ENCODE peak calls at places on chromosome 19, in eight cellular contexts. One of them, this sample, is unnamed.

GRCh38 chr19:15101479-15102082 is 5.6 kb upstream of the SYDE1 start:
- DNase-seq in left ventricle myocardium inferior: no peak
- DNase-seq in stimulated activated CD4-positive, alpha-beta T cell treated with anti-CD3 and anti-CD28 coated beads, TNF-alpha, amount 100 ng/mL, for 4 hours: peak
- DNase-seq in NCI-H1694: peak
- DNase-seq in fibroblast of pulmonary artery: peak
- DNase-seq in dorsolateral prefrontal cortex: no peak
- DNase-seq in substantia nigra: no peak
- DNase-seq in AML-193: peak
- DNase-seq in this sample: no peak

GRCh38 chr19:43721469-43722048 is 5.7 kb downstream of the IRGC start:
- DNase-seq in substantia nigra: no peak
- DNase-seq in dorsolateral prefrontal cortex: no peak
- DNase-seq in left ventricle myocardium inferior: no peak
- DNase-seq in AML-193: no peak
- DNase-seq in NCI-H1694: no peak
- DNase-seq in stimulated activated CD4-positive, alpha-beta T cell treated with anti-CD3 and anti-CD28 coated beads, TNF-alpha, amount 100 ng/mL, for 4 hours: no peak
- DNase-seq in fibroblast of pulmonary artery: no peak
- DNase-seq in this sample: no peak

GRCh38 chr19:34985249-34986022 is 14.7 kb upstream of the GRAMD1A start:
- DNase-seq in dorsolateral prefrontal cortex: no peak
- DNase-seq in stimulated activated CD4-positive, alpha-beta T cell treated with anti-CD3 and anti-CD28 coated beads, TNF-alpha, amount 100 ng/mL, for 4 hours: no peak
- DNase-seq in AML-193: peak
- DNase-seq in substantia nigra: no peak
- DNase-seq in fibroblast of pulmonary artery: peak
- DNase-seq in left ventricle myocardium inferior: peak
- DNase-seq in NCI-H1694: no peak
- DNase-seq in this sample: peak

GRCh38 chr19:39704181-39705044 is at the start of gene LGALS14:
- DNase-seq in fibroblast of pulmonary artery: no peak
- DNase-seq in AML-193: no peak
- DNase-seq in left ventricle myocardium inferior: no peak
- DNase-seq in NCI-H1694: no peak
- DNase-seq in stimulated activated CD4-positive, alpha-beta T cell treated with anti-CD3 and anti-CD28 coated beads, TNF-alpha, amount 100 ng/mL, for 4 hours: no peak
- DNase-seq in dorsolateral prefrontal cortex: no peak
- DNase-seq in substantia nigra: no peak
- DNase-seq in this sample: no peak

GRCh38 chr19:56765107-56765506 is 75.4 kb downstream of the PEG3 start:
- DNase-seq in substantia nigra: peak
- DNase-seq in stimulated activated CD4-positive, alpha-beta T cell treated with anti-CD3 and anti-CD28 coated beads, TNF-alpha, amount 100 ng/mL, for 4 hours: no peak
- DNase-seq in NCI-H1694: no peak
- DNase-seq in left ventricle myocardium inferior: peak
- DNase-seq in AML-193: no peak
- DNase-seq in dorsolateral prefrontal cortex: peak
- DNase-seq in fibroblast of pulmonary artery: no peak
- DNase-seq in this sample: peak

GRCh38 chr19:48053856-48054255 is 10.0 kb upstream of the CABP5 start:
- DNase-seq in AML-193: no peak
- DNase-seq in stimulated activated CD4-positive, alpha-beta T cell treated with anti-CD3 and anti-CD28 coated beads, TNF-alpha, amount 100 ng/mL, for 4 hours: no peak
- DNase-seq in substantia nigra: no peak
- DNase-seq in left ventricle myocardium inferior: no peak
- DNase-seq in fibroblast of pulmonary artery: no peak
- DNase-seq in NCI-H1694: no peak
- DNase-seq in dorsolateral prefrontal cortex: no peak
- DNase-seq in this sample: no peak

GRCh38 chr19:12793290-12794195 is 2.3 kb downstream of the JUNB start:
- DNase-seq in substantia nigra: peak
- DNase-seq in stimulated activated CD4-positive, alpha-beta T cell treated with anti-CD3 and anti-CD28 coated beads, TNF-alpha, amount 100 ng/mL, for 4 hours: peak
- DNase-seq in AML-193: peak
- DNase-seq in fibroblast of pulmonary artery: peak
- DNase-seq in dorsolateral prefrontal cortex: peak
- DNase-seq in NCI-H1694: peak
- DNase-seq in left ventricle myocardium inferior: peak
- DNase-seq in this sample: peak

GRCh38 chr19:42066075-42066754 is 3.8 kb downstream of the GRIK5 start:
- DNase-seq in stimulated activated CD4-positive, alpha-beta T cell treated with anti-CD3 and anti-CD28 coated beads, TNF-alpha, amount 100 ng/mL, for 4 hours: no peak
- DNase-seq in substantia nigra: no peak
- DNase-seq in dorsolateral prefrontal cortex: peak
- DNase-seq in NCI-H1694: no peak
- DNase-seq in left ventricle myocardium inferior: no peak
- DNase-seq in AML-193: no peak
- DNase-seq in fibroblast of pulmonary artery: peak
- DNase-seq in this sample: no peak

GRCh38 chr19:3477506-3477905 is 2.8 kb downstream of the SMIM24 start:
- DNase-seq in NCI-H1694: no peak
- DNase-seq in stimulated activated CD4-positive, alpha-beta T cell treated with anti-CD3 and anti-CD28 coated beads, TNF-alpha, amount 100 ng/mL, for 4 hours: no peak
- DNase-seq in dorsolateral prefrontal cortex: no peak
- DNase-seq in left ventricle myocardium inferior: no peak
- DNase-seq in AML-193: no peak
- DNase-seq in substantia nigra: no peak
- DNase-seq in fibroblast of pulmonary artery: no peak
- DNase-seq in this sample: no peak

GRCh38 chr19:10864538-10864899 is 6.8 kb upstream of the CARM1 start:
- DNase-seq in fibroblast of pulmonary artery: peak
- DNase-seq in stimulated activated CD4-positive, alpha-beta T cell treated with anti-CD3 and anti-CD28 coated beads, TNF-alpha, amount 100 ng/mL, for 4 hours: peak
- DNase-seq in left ventricle myocardium inferior: peak
- DNase-seq in AML-193: peak
- DNase-seq in NCI-H1694: peak
- DNase-seq in dorsolateral prefrontal cortex: peak
- DNase-seq in substantia nigra: peak
- DNase-seq in this sample: peak

GRCh38 chr19:44741841-44742352 is 6.6 kb upstream of the BCL3 start:
- DNase-seq in substantia nigra: peak
- DNase-seq in stimulated activated CD4-positive, alpha-beta T cell treated with anti-CD3 and anti-CD28 coated beads, TNF-alpha, amount 100 ng/mL, for 4 hours: no peak
- DNase-seq in dorsolateral prefrontal cortex: peak
- DNase-seq in fibroblast of pulmonary artery: peak
- DNase-seq in left ventricle myocardium inferior: peak
- DNase-seq in NCI-H1694: peak
- DNase-seq in AML-193: peak
- DNase-seq in this sample: peak

GRCh38 chr19:47271949-47272348 is 2.7 kb upstream of the INAFM1 start:
- DNase-seq in substantia nigra: no peak
- DNase-seq in NCI-H1694: no peak
- DNase-seq in AML-193: no peak
- DNase-seq in fibroblast of pulmonary artery: no peak
- DNase-seq in stimulated activated CD4-positive, alpha-beta T cell treated with anti-CD3 and anti-CD28 coated beads, TNF-alpha, amount 100 ng/mL, for 4 hours: no peak
- DNase-seq in dorsolateral prefrontal cortex: no peak
- DNase-seq in left ventricle myocardium inferior: no peak
- DNase-seq in this sample: no peak

GRCh38 chr19:5897189-5897969 is 6.2 kb downstream of the NDUFA11 start:
- DNase-seq in dorsolateral prefrontal cortex: no peak
- DNase-seq in fibroblast of pulmonary artery: no peak
- DNase-seq in left ventricle myocardium inferior: no peak
- DNase-seq in stimulated activated CD4-positive, alpha-beta T cell treated with anti-CD3 and anti-CD28 coated beads, TNF-alpha, amount 100 ng/mL, for 4 hours: no peak
- DNase-seq in NCI-H1694: no peak
- DNase-seq in AML-193: no peak
- DNase-seq in substantia nigra: no peak
- DNase-seq in this sample: no peak

GRCh38 chr19:23470873-23471555 is 75.7 kb upstream of the ZNF91 start:
- DNase-seq in left ventricle myocardium inferior: no peak
- DNase-seq in NCI-H1694: no peak
- DNase-seq in fibroblast of pulmonary artery: no peak
- DNase-seq in dorsolateral prefrontal cortex: no peak
- DNase-seq in AML-193: no peak
- DNase-seq in substantia nigra: no peak
- DNase-seq in stimulated activated CD4-positive, alpha-beta T cell treated with anti-CD3 and anti-CD28 coated beads, TNF-alpha, amount 100 ng/mL, for 4 hours: no peak
- DNase-seq in this sample: no peak

GRCh38 chr19:53041366-53041765 is 3.2 kb upstream of the ERVV-2 start:
- DNase-seq in left ventricle myocardium inferior: no peak
- DNase-seq in NCI-H1694: no peak
- DNase-seq in substantia nigra: no peak
- DNase-seq in dorsolateral prefrontal cortex: no peak
- DNase-seq in fibroblast of pulmonary artery: no peak
- DNase-seq in stimulated activated CD4-positive, alpha-beta T cell treated with anti-CD3 and anti-CD28 coated beads, TNF-alpha, amount 100 ng/mL, for 4 hours: no peak
- DNase-seq in AML-193: no peak
- DNase-seq in this sample: no peak

GRCh38 chr19:16888629-16889371 is at the start of gene F2RL3:
- DNase-seq in fibroblast of pulmonary artery: peak
- DNase-seq in substantia nigra: no peak
- DNase-seq in AML-193: peak
- DNase-seq in left ventricle myocardium inferior: peak
- DNase-seq in stimulated activated CD4-positive, alpha-beta T cell treated with anti-CD3 and anti-CD28 coated beads, TNF-alpha, amount 100 ng/mL, for 4 hours: no peak
- DNase-seq in dorsolateral prefrontal cortex: no peak
- DNase-seq in NCI-H1694: no peak
- DNase-seq in this sample: peak

GRCh38 chr19:4380254-4380727 is 20.1 kb downstream of the SH3GL1 start:
- DNase-seq in left ventricle myocardium inferior: peak
- DNase-seq in substantia nigra: no peak
- DNase-seq in stimulated activated CD4-positive, alpha-beta T cell treated with anti-CD3 and anti-CD28 coated beads, TNF-alpha, amount 100 ng/mL, for 4 hours: peak
- DNase-seq in fibroblast of pulmonary artery: no peak
- DNase-seq in AML-193: no peak
- DNase-seq in dorsolateral prefrontal cortex: no peak
- DNase-seq in NCI-H1694: no peak
- DNase-seq in this sample: peak

GRCh38 chr19:35062942-35063341 is 21.4 kb downstream of the HPN start:
- DNase-seq in substantia nigra: no peak
- DNase-seq in fibroblast of pulmonary artery: no peak
- DNase-seq in NCI-H1694: no peak
- DNase-seq in dorsolateral prefrontal cortex: no peak
- DNase-seq in AML-193: no peak
- DNase-seq in left ventricle myocardium inferior: no peak
- DNase-seq in stimulated activated CD4-positive, alpha-beta T cell treated with anti-CD3 and anti-CD28 coated beads, TNF-alpha, amount 100 ng/mL, for 4 hours: no peak
- DNase-seq in this sample: no peak

GRCh38 chr19:1252221-1252817 is 3.9 kb downstream of the MIDN start:
- DNase-seq in AML-193: peak
- DNase-seq in fibroblast of pulmonary artery: peak
- DNase-seq in substantia nigra: peak
- DNase-seq in left ventricle myocardium inferior: peak
- DNase-seq in NCI-H1694: no peak
- DNase-seq in stimulated activated CD4-positive, alpha-beta T cell treated with anti-CD3 and anti-CD28 coated beads, TNF-alpha, amount 100 ng/mL, for 4 hours: no peak
- DNase-seq in dorsolateral prefrontal cortex: peak
- DNase-seq in this sample: peak

GRCh38 chr19:49793561-49793840 is 19.6 kb downstream of the FUZ start:
- DNase-seq in left ventricle myocardium inferior: no peak
- DNase-seq in substantia nigra: no peak
- DNase-seq in stimulated activated CD4-positive, alpha-beta T cell treated with anti-CD3 and anti-CD28 coated beads, TNF-alpha, amount 100 ng/mL, for 4 hours: no peak
- DNase-seq in fibroblast of pulmonary artery: no peak
- DNase-seq in NCI-H1694: no peak
- DNase-seq in dorsolateral prefrontal cortex: no peak
- DNase-seq in AML-193: no peak
- DNase-seq in this sample: no peak

GRCh38 chr19:52670046-52670445 is 31.9 kb upstream of the ZNF83 start:
- DNase-seq in stimulated activated CD4-positive, alpha-beta T cell treated with anti-CD3 and anti-CD28 coated beads, TNF-alpha, amount 100 ng/mL, for 4 hours: no peak
- DNase-seq in AML-193: no peak
- DNase-seq in fibroblast of pulmonary artery: no peak
- DNase-seq in NCI-H1694: no peak
- DNase-seq in dorsolateral prefrontal cortex: no peak
- DNase-seq in left ventricle myocardium inferior: no peak
- DNase-seq in substantia nigra: no peak
- DNase-seq in this sample: no peak

GRCh38 chr19:31354919-31355318 is 5.7 kb upstream of the TSHZ3 start:
- DNase-seq in left ventricle myocardium inferior: no peak
- DNase-seq in substantia nigra: no peak
- DNase-seq in AML-193: no peak
- DNase-seq in dorsolateral prefrontal cortex: no peak
- DNase-seq in stimulated activated CD4-positive, alpha-beta T cell treated with anti-CD3 and anti-CD28 coated beads, TNF-alpha, amount 100 ng/mL, for 4 hours: no peak
- DNase-seq in NCI-H1694: no peak
- DNase-seq in fibroblast of pulmonary artery: no peak
- DNase-seq in this sample: no peak

GRCh38 chr19:47447470-47448359 is 24.0 kb downstream of the SLC8A2 start:
- DNase-seq in fibroblast of pulmonary artery: peak
- DNase-seq in NCI-H1694: no peak
- DNase-seq in substantia nigra: no peak
- DNase-seq in dorsolateral prefrontal cortex: peak
- DNase-seq in AML-193: no peak
- DNase-seq in stimulated activated CD4-positive, alpha-beta T cell treated with anti-CD3 and anti-CD28 coated beads, TNF-alpha, amount 100 ng/mL, for 4 hours: no peak
- DNase-seq in left ventricle myocardium inferior: peak
- DNase-seq in this sample: no peak

GRCh38 chr19:29668746-29669609 is 3.7 kb downstream of the PLEKHF1 start:
- DNase-seq in fibroblast of pulmonary artery: no peak
- DNase-seq in left ventricle myocardium inferior: no peak
- DNase-seq in AML-193: no peak
- DNase-seq in dorsolateral prefrontal cortex: no peak
- DNase-seq in stimulated activated CD4-positive, alpha-beta T cell treated with anti-CD3 and anti-CD28 coated beads, TNF-alpha, amount 100 ng/mL, for 4 hours: no peak
- DNase-seq in NCI-H1694: no peak
- DNase-seq in substantia nigra: no peak
- DNase-seq in this sample: peak

GRCh38 chr19:19192910-19193423 is 909 bp downstream of the RFXANK start:
- DNase-seq in fibroblast of pulmonary artery: peak
- DNase-seq in AML-193: no peak
- DNase-seq in left ventricle myocardium inferior: no peak
- DNase-seq in NCI-H1694: no peak
- DNase-seq in substantia nigra: no peak
- DNase-seq in stimulated activated CD4-positive, alpha-beta T cell treated with anti-CD3 and anti-CD28 coated beads, TNF-alpha, amount 100 ng/mL, for 4 hours: no peak
- DNase-seq in dorsolateral prefrontal cortex: no peak
- DNase-seq in this sample: no peak

GRCh38 chr19:11256189-11256588 is 6.1 kb downstream of the DOCK6 start:
- DNase-seq in substantia nigra: no peak
- DNase-seq in NCI-H1694: no peak
- DNase-seq in stimulated activated CD4-positive, alpha-beta T cell treated with anti-CD3 and anti-CD28 coated beads, TNF-alpha, amount 100 ng/mL, for 4 hours: no peak
- DNase-seq in AML-193: no peak
- DNase-seq in left ventricle myocardium inferior: peak
- DNase-seq in dorsolateral prefrontal cortex: no peak
- DNase-seq in fibroblast of pulmonary artery: peak
- DNase-seq in this sample: no peak

GRCh38 chr19:11234486-11235075 is 4.8 kb upstream of the ANGPTL8 start:
- DNase-seq in left ventricle myocardium inferior: no peak
- DNase-seq in substantia nigra: no peak
- DNase-seq in AML-193: no peak
- DNase-seq in stimulated activated CD4-positive, alpha-beta T cell treated with anti-CD3 and anti-CD28 coated beads, TNF-alpha, amount 100 ng/mL, for 4 hours: no peak
- DNase-seq in NCI-H1694: no peak
- DNase-seq in dorsolateral prefrontal cortex: no peak
- DNase-seq in fibroblast of pulmonary artery: no peak
- DNase-seq in this sample: no peak

GRCh38 chr19:35295792-35296462 is 4.0 kb downstream of the MAG start:
- DNase-seq in stimulated activated CD4-positive, alpha-beta T cell treated with anti-CD3 and anti-CD28 coated beads, TNF-alpha, amount 100 ng/mL, for 4 hours: no peak
- DNase-seq in dorsolateral prefrontal cortex: no peak
- DNase-seq in left ventricle myocardium inferior: no peak
- DNase-seq in AML-193: no peak
- DNase-seq in substantia nigra: no peak
- DNase-seq in fibroblast of pulmonary artery: no peak
- DNase-seq in NCI-H1694: no peak
- DNase-seq in this sample: no peak

GRCh38 chr19:54554896-54555295 is 18.7 kb upstream of the LILRA2 start:
- DNase-seq in substantia nigra: no peak
- DNase-seq in dorsolateral prefrontal cortex: no peak
- DNase-seq in left ventricle myocardium inferior: no peak
- DNase-seq in AML-193: no peak
- DNase-seq in NCI-H1694: no peak
- DNase-seq in stimulated activated CD4-positive, alpha-beta T cell treated with anti-CD3 and anti-CD28 coated beads, TNF-alpha, amount 100 ng/mL, for 4 hours: no peak
- DNase-seq in fibroblast of pulmonary artery: no peak
- DNase-seq in this sample: no peak

GRCh38 chr19:11435833-11436313 is 438 bp downstream of the PRKCSH start:
- DNase-seq in fibroblast of pulmonary artery: peak
- DNase-seq in dorsolateral prefrontal cortex: no peak
- DNase-seq in stimulated activated CD4-positive, alpha-beta T cell treated with anti-CD3 and anti-CD28 coated beads, TNF-alpha, amount 100 ng/mL, for 4 hours: no peak
- DNase-seq in substantia nigra: no peak
- DNase-seq in AML-193: no peak
- DNase-seq in left ventricle myocardium inferior: no peak
- DNase-seq in NCI-H1694: no peak
- DNase-seq in this sample: no peak

GRCh38 chr19:50705422-50706019 is 14.1 kb downstream of the SHANK1 start:
- DNase-seq in substantia nigra: no peak
- DNase-seq in NCI-H1694: peak
- DNase-seq in left ventricle myocardium inferior: no peak
- DNase-seq in AML-193: peak
- DNase-seq in stimulated activated CD4-positive, alpha-beta T cell treated with anti-CD3 and anti-CD28 coated beads, TNF-alpha, amount 100 ng/mL, for 4 hours: no peak
- DNase-seq in dorsolateral prefrontal cortex: no peak
- DNase-seq in fibroblast of pulmonary artery: peak
- DNase-seq in this sample: no peak

GRCh38 chr19:39843919-39844793 is 2.0 kb downstream of the FBL start:
- DNase-seq in AML-193: peak
- DNase-seq in NCI-H1694: peak
- DNase-seq in dorsolateral prefrontal cortex: no peak
- DNase-seq in fibroblast of pulmonary artery: peak
- DNase-seq in substantia nigra: no peak
- DNase-seq in left ventricle myocardium inferior: no peak
- DNase-seq in stimulated activated CD4-positive, alpha-beta T cell treated with anti-CD3 and anti-CD28 coated beads, TNF-alpha, amount 100 ng/mL, for 4 hours: no peak
- DNase-seq in this sample: no peak

GRCh38 chr19:34120846-34121639 is 51.3 kb upstream of the LSM14A start:
- DNase-seq in AML-193: peak
- DNase-seq in stimulated activated CD4-positive, alpha-beta T cell treated with anti-CD3 and anti-CD28 coated beads, TNF-alpha, amount 100 ng/mL, for 4 hours: peak
- DNase-seq in NCI-H1694: peak
- DNase-seq in fibroblast of pulmonary artery: peak
- DNase-seq in dorsolateral prefrontal cortex: no peak
- DNase-seq in left ventricle myocardium inferior: no peak
- DNase-seq in substantia nigra: no peak
- DNase-seq in this sample: peak